ENCODE peak calls at places on chromosomes 5 and 9, in six cellular contexts. F is neuronal stem cell, X is H1, Q is IMR-90, G is H9, T is trophoblast cell. P is an unnamed sample.

GRCh38 chr5:147400076-147400809 is 109.6 kb downstream of the DPYSL3 start:
- DNase-seq in F (no peak), X (no peak), Q (no peak), G (no peak), T (no peak), P (peak; percentile 20)

GRCh38 chr5:59500014-59500413 is 393.5 kb downstream of the PDE4D start:
- DNase-seq in F (no peak), X (no peak), Q (no peak), G (no peak), T (no peak), P (no peak)

GRCh38 chr9:21789541-21790037 is 12.8 kb upstream of the MTAP start:
- DNase-seq in F (peak; percentile 71), X (no peak), Q (peak; percentile 95), G (peak; percentile 45), T (peak; percentile 66), P (peak; percentile 88)

GRCh38 chr9:87346061-87346665 is 151.5 kb upstream of the DAPK1 start:
- DNase-seq in F (no peak), X (no peak), Q (no peak), G (no peak), T (no peak), P (no peak)

GRCh38 chr9:89598926-89599325 is 5.9 kb upstream of the GADD45G start:
- DNase-seq in F (no peak), X (no peak), Q (no peak), G (peak; percentile 20), T (no peak), P (peak; percentile 23)

GRCh38 chr5:2993771-2994170 is 242.3 kb upstream of the IRX2 start:
- DNase-seq in F (no peak), X (no peak), Q (no peak), G (no peak), T (no peak), P (no peak)

GRCh38 chr9:79946718-79947117 is 375.0 kb downstream of the TLE4 start:
- DNase-seq in F (no peak), X (no peak), Q (peak; percentile 32), G (no peak), T (no peak), P (peak; percentile 18)

GRCh38 chr9:21695874-21696341 is 106.5 kb upstream of the MTAP start:
- DNase-seq in F (no peak), X (no peak), Q (no peak), G (no peak), T (no peak), P (no peak)

GRCh38 chr5:177447611-177448243 is 1.1 kb downstream of the PRR7 start:
- DNase-seq in F (peak; percentile 73), X (no peak), Q (peak; percentile 51), G (peak; percentile 87), T (no peak), P (peak; percentile 74)

GRCh38 chr9:130240410-130241197 is 25.0 kb upstream of the HMCN2 start:
- DNase-seq in F (peak; percentile 43), X (no peak), Q (peak; percentile 71), G (peak; percentile 72), T (peak; percentile 37), P (peak; percentile 77)

GRCh38 chr5:176415240-176416122 is 858 bp downstream of the CLTB start:
- DNase-seq in F (no peak), X (no peak), Q (peak; percentile 49), G (no peak), T (peak; percentile 87), P (peak; percentile 73)

GRCh38 chr5:143198332-143198731 is 205.2 kb downstream of the NR3C1 start:
- DNase-seq in F (no peak), X (no peak), Q (no peak), G (no peak), T (no peak), P (no peak)

GRCh38 chr9:123861086-123861707 is 68.7 kb downstream of the DENND1A start:
- DNase-seq in F (peak; percentile 86), X (no peak), Q (no peak), G (no peak), T (no peak), P (no peak)

GRCh38 chr5:155343468-155343867 is 329.9 kb downstream of the KIF4B start:
- DNase-seq in F (no peak), X (no peak), Q (no peak), G (no peak), T (no peak), P (no peak)

GRCh38 chr9:87243602-87244001 is 254.1 kb upstream of the DAPK1 start:
- DNase-seq in F (no peak), X (no peak), Q (no peak), G (no peak), T (no peak), P (no peak)

GRCh38 chr5:39420482-39421145 is 4.2 kb downstream of the DAB2 start:
- DNase-seq in F (no peak), X (no peak), Q (peak; percentile 71), G (no peak), T (no peak), P (peak; percentile 52)

GRCh38 chr5:169706758-169707450 is 69.8 kb downstream of the DOCK2 start:
- DNase-seq in F (no peak), X (no peak), Q (peak; percentile 86), G (no peak), T (no peak), P (peak; percentile 78)

GRCh38 chr9:104914458-104914857 is 13.5 kb downstream of the ABCA1 start:
- DNase-seq in F (no peak), X (no peak), Q (no peak), G (no peak), T (no peak), P (no peak)

GRCh38 chr5:96226941-96227552 is 206.0 kb downstream of the PCSK1 start:
- DNase-seq in F (no peak), X (no peak), Q (peak; percentile 97), G (no peak), T (no peak), P (peak; percentile 44)

GRCh38 chr5:116645627-116646026 is 71.0 kb upstream of the SEMA6A start:
- DNase-seq in F (no peak), X (no peak), Q (no peak), G (no peak), T (no peak), P (no peak)

GRCh38 chr9:132555528-132555927 is 26.9 kb upstream of the BARHL1 start:
- DNase-seq in F (no peak), X (no peak), Q (no peak), G (no peak), T (no peak), P (no peak)

GRCh38 chr5:143013176-143013575 is 243.0 kb downstream of the ARHGAP26 start:
- DNase-seq in F (no peak), X (no peak), Q (no peak), G (no peak), T (no peak), P (no peak)

GRCh38 chr5:16952968-16953671 is 17.0 kb upstream of the MYO10 start:
- DNase-seq in F (no peak), X (no peak), Q (no peak), G (no peak), T (no peak), P (no peak)

GRCh38 chr5:123450641-123451421 is 27.6 kb upstream of the CEP120 start:
- DNase-seq in F (no peak), X (no peak), Q (no peak), G (no peak), T (no peak), P (peak; percentile 57)

DNA sequence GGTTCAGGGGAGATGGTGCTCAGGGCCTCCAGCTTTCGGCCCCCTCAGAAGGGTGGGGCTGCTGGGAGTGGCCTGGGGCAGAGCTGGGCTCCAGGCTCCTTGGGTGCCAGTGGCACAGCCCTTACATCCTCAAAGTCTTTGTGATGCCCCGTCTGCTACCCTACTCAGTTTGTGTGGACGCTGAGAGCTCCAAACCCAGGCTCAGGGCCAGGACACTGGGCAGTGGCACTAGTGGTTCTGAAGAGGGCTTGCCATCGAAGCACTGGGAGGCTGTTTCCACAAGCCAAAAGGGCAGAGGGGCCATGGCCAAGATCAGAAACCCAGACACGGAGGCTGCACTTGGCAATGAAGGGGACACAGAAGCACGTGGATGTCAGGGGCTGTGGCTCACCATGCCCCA is 99.1 kb downstream of the GABBR2 start:
- DNase-seq in F (no peak), X (no peak), Q (no peak), G (no peak), T (no peak), P (no peak)
- H2AFZ ChIP-seq in F (no peak overlapping the region), X (no peak overlapping the region), Q (peak overlapping the region; percentile 19), G (no peak overlapping the region), T (no peak overlapping the region), P (no peak overlapping the region)

GRCh38 chr9:4579011-4579410 is 83.1 kb upstream of the PLPP6 start:
- DNase-seq in F (no peak), X (no peak), Q (no peak), G (no peak), T (no peak), P (no peak)
- H3K4me2 ChIP-seq in F (no peak overlapping the region), X (no peak overlapping the region), Q (no peak overlapping the region), G (no peak overlapping the region), T (no peak overlapping the region), P (no peak overlapping the region)

DNA sequence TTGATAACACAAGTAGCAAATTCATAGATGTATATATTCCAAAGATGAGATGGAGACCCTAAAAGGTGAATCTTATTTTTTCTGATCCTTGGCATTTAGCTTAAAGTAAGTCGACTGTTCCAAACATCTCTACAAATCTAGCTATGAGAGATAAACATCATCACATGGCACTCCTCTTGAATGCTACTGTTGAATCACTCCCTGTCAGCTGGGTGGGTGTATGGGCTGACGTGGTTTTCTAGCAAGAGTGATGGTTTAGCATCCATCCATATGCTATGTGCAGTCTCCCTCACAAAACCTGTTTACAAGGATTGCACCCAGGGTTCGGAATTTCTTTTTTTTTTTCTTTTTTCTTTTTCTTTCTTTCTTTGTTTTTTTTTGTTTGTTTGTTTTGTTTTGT is 13.8 kb downstream of the ACO1 start:
- DNase-seq in F (no peak), X (no peak), Q (peak; percentile 81), G (no peak), T (no peak), P (peak; percentile 62)
- H3K23ac ChIP-seq in F (no peak overlapping the region), X (no peak overlapping the region), Q (no peak overlapping the region), G (no peak overlapping the region), T (no peak overlapping the region), P (no peak overlapping the region)

GRCh38 chr9:13461588-13461987 is 182.1 kb upstream of the MPDZ start:
- DNase-seq in F (no peak), X (no peak), Q (no peak), G (no peak), T (no peak), P (no peak)

GRCh38 chr9:13459071-13459470 is 179.6 kb upstream of the MPDZ start:
- DNase-seq in F (no peak), X (no peak), Q (no peak), G (no peak), T (no peak), P (no peak)

GRCh38 chr9:13457795-13458194 is 178.3 kb upstream of the MPDZ start:
- DNase-seq in F (no peak), X (no peak), Q (no peak), G (no peak), T (no peak), P (no peak)
- H2AFZ ChIP-seq in F (no peak overlapping the region), X (no peak overlapping the region), Q (no peak overlapping the region), G (no peak overlapping the region), T (no peak overlapping the region), P (no peak overlapping the region)

GRCh38 chr5:171848487-171848886 is 62.9 kb downstream of the SMIM23 start:
- DNase-seq in F (no peak), X (no peak), Q (no peak), G (no peak), T (no peak), P (no peak)
- H3K4me2 ChIP-seq in F (no peak overlapping the region), X (no peak overlapping the region), Q (no peak overlapping the region), G (no peak overlapping the region), T (no peak overlapping the region), P (no peak overlapping the region)

DNA sequence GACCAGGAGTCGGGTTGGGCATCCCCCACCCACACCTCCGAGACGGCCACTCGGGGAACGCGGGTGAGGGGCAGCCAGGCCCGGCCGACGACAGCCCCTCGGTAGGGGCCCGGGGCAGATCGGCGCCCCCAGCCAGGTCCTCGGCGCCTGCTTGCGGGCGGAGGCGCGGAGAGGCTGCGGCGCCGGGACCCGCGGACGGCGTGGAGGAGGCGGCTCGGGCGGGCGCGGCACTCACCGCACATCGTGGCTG is 235 bp downstream of the GFPT2 start:
- DNase-seq in F (no peak), X (no peak), Q (no peak), G (no peak), T (no peak), P (no peak)
- H3K23ac ChIP-seq in F (peak overlapping the region; percentile 69), X (no peak overlapping the region), Q (no peak overlapping the region), G (no peak overlapping the region), T (no peak overlapping the region), P (peak overlapping the region; percentile 35)

P was measured in mesenchymal stem cell.